ENCODE peak calls at places on chromosomes 12 and 14, in nine cellular contexts. A, M, N, K, O, X, W, G and H are unnamed samples. For H3K4me1, the result is how much of the 10 kb centered on the place peaks cover.

GRCh38 chr14:33114331-33114730 is 175.7 kb downstream of the NPAS3 start:
- DNase-seq in A (no peak), M (no peak), N (no peak), K (no peak), O (no peak), X (no peak), W (no peak), G (no peak), H (no peak)

GRCh38 chr12:131188131-131189050 is 234.7 kb downstream of the ADGRD1 start:
- DNase-seq in A (no peak), M (no peak), N (no peak), K (no peak), O (peak), X (peak), W (no peak), G (no peak), H (no peak)

GRCh38 chr14:100372357-100373048 is 49.4 kb downstream of the SLC25A47 start:
- DNase-seq in A (no peak), M (no peak), N (no peak), K (no peak), O (no peak), X (no peak), W (no peak), G (no peak), H (no peak)

GRCh38 chr12:99281277-99281676 is 366.3 kb upstream of the GARIN6 start:
- DNase-seq in A (no peak), M (no peak), N (no peak), K (no peak), O (no peak), X (no peak), W (no peak), G (no peak), H (no peak)

GRCh38 chr12:129212221-129212630 is 358.9 kb downstream of the GLT1D1 start:
- DNase-seq in A (no peak), M (no peak), N (no peak), K (no peak), O (peak), X (no peak), W (peak), G (no peak), H (no peak)

GRCh38 chr12:93025145-93026103 is 96.3 kb upstream of the EEA1 start:
- DNase-seq in A (no peak), M (no peak), N (no peak), K (peak), O (no peak), X (no peak), W (no peak), G (peak), H (no peak)

GRCh38 chr12:44459569-44459968 is 416.5 kb downstream of the NELL2 start:
- DNase-seq in A (no peak), M (no peak), N (no peak), K (no peak), O (no peak), X (no peak), W (no peak), G (no peak), H (no peak)

GRCh38 chr12:47768323-47768811 is 4.7 kb upstream of the SLC48A1 start:
- DNase-seq in A (no peak), M (no peak), N (no peak), K (no peak), O (no peak), X (no peak), W (peak), G (no peak), H (no peak)

GRCh38 chr14:35337074-35337556 is 44.9 kb downstream of the PSMA6 start:
- DNase-seq in A (no peak), M (no peak), N (no peak), K (no peak), O (no peak), X (no peak), W (peak), G (no peak), H (no peak)

GRCh38 chr14:78152246-78153068 is 17.7 kb upstream of the NRXN3 start:
- DNase-seq in A (no peak), M (no peak), N (no peak), K (no peak), O (no peak), X (no peak), W (no peak), G (no peak), H (no peak)

GRCh38 chr12:26250801-26251200 is 55.4 kb downstream of the SSPN start:
- DNase-seq in A (no peak), M (no peak), N (no peak), K (no peak), O (no peak), X (no peak), W (no peak), G (no peak), H (no peak)

GRCh38 chr12:53343449-53343848 is 7.3 kb upstream of the SP7 start:
- DNase-seq in A (no peak), M (no peak), N (no peak), K (no peak), O (no peak), X (no peak), W (no peak), G (no peak), H (no peak)

GRCh38 chr12:74689071-74689655 is 151.5 kb downstream of the ATXN7L3B start:
- DNase-seq in A (no peak), M (no peak), N (no peak), K (peak), O (no peak), X (no peak), W (peak), G (peak), H (no peak)

GRCh38 chr14:33842299-33842698 is 108.6 kb downstream of the EGLN3 start:
- DNase-seq in A (no peak), M (no peak), N (peak), K (no peak), O (peak), X (no peak), W (no peak), G (no peak), H (no peak)

GRCh38 chr12:105485926-105486325 is 155.4 kb downstream of the C12orf75 start:
- DNase-seq in A (no peak), M (no peak), N (no peak), K (no peak), O (peak), X (no peak), W (no peak), G (no peak), H (no peak)

GRCh38 chr12:52252728-52253328 is 19.8 kb downstream of the KRT7 start:
- DNase-seq in A (no peak), M (no peak), N (no peak), K (no peak), O (no peak), X (peak), W (no peak), G (no peak), H (no peak)

GRCh38 chr14:28772613-28773012 is 6.0 kb downstream of the FOXG1 start:
- DNase-seq in A (no peak), M (no peak), N (no peak), K (no peak), O (no peak), X (no peak), W (no peak), G (no peak), H (no peak)

GRCh38 chr14:31138301-31138700 is 69.3 kb downstream of the HECTD1 start:
- DNase-seq in A (no peak), M (no peak), N (no peak), K (no peak), O (no peak), X (no peak), W (no peak), G (no peak), H (no peak)

GRCh38 chr14:25108959-25109358 is 59.0 kb upstream of the STXBP6 start:
- DNase-seq in A (no peak), M (no peak), N (peak), K (no peak), O (no peak), X (no peak), W (peak), G (no peak), H (no peak)

GRCh38 chr14:57085801-57086200 is 182.9 kb downstream of the EXOC5 start:
- DNase-seq in A (no peak), M (no peak), N (no peak), K (no peak), O (no peak), X (no peak), W (no peak), G (no peak), H (no peak)

GRCh38 chr14:92792885-92793284 is 1.2 kb upstream of the GOLGA5 start:
- DNase-seq in A (no peak), M (no peak), N (no peak), K (no peak), O (no peak), X (no peak), W (no peak), G (no peak), H (no peak)

GRCh38 chr14:103099081-103099732 is 4.7 kb downstream of the EXOC3L4 start:
- DNase-seq in A (no peak), M (no peak), N (no peak), K (no peak), O (no peak), X (no peak), W (peak), G (peak), H (no peak)

GRCh38 chr12:32264995-32265394 is 134.4 kb upstream of the FGD4 start:
- DNase-seq in A (no peak), M (no peak), N (no peak), K (no peak), O (no peak), X (no peak), W (no peak), G (no peak), H (no peak)

GRCh38 chr14:53807580-53807979 is 149.0 kb downstream of the BMP4 start:
- DNase-seq in A (no peak), M (no peak), N (no peak), K (no peak), O (no peak), X (no peak), W (peak), G (no peak), H (no peak)

GRCh38 chr12:20653871-20654270 is 41.3 kb upstream of the SLCO1C1 start:
- DNase-seq in A (no peak), M (no peak), N (no peak), K (no peak), O (no peak), X (no peak), W (no peak), G (no peak), H (no peak)

GRCh38 chr12:66960704-66961690 is 282.1 kb upstream of the GRIP1 start:
- DNase-seq in A (no peak), M (no peak), N (no peak), K (no peak), O (no peak), X (no peak), W (no peak), G (no peak), H (no peak)

GRCh38 chr12:24922109-24922508 is 26.8 kb downstream of the BCAT1 start:
- DNase-seq in A (no peak), M (no peak), N (no peak), K (no peak), O (no peak), X (no peak), W (no peak), G (no peak), H (no peak)

GRCh38 chr12:64273527-64274403 is 51.7 kb upstream of the KICS2 start:
- DNase-seq in A (no peak), M (peak), N (peak), K (no peak), O (no peak), X (no peak), W (peak), G (no peak), H (no peak)

GRCh38 chr14:105092912-105093425 is 27.7 kb upstream of the GPR132 start:
- DNase-seq in A (peak), M (no peak), N (peak), K (no peak), O (no peak), X (peak), W (no peak), G (peak), H (peak)

GRCh38 chr12:69348162-69348938 is at the start of gene LYZ:
- DNase-seq in A (no peak), M (no peak), N (peak), K (no peak), O (no peak), X (no peak), W (peak), G (no peak), H (no peak)

GRCh38 chr14:77014004-77014604 is 14.4 kb downstream of the IRF2BPL start:
- DNase-seq in A (peak), M (no peak), N (no peak), K (no peak), O (no peak), X (no peak), W (peak), G (no peak), H (no peak)

GRCh38 chr12:33111850-33112249 is 215.3 kb upstream of the PKP2 start:
- DNase-seq in A (no peak), M (no peak), N (no peak), K (no peak), O (no peak), X (no peak), W (no peak), G (no peak), H (no peak)

GRCh38 chr12:27937768-27938167 is 34.8 kb downstream of the PTHLH start:
- DNase-seq in A (no peak), M (no peak), N (no peak), K (no peak), O (no peak), X (no peak), W (no peak), G (no peak), H (no peak)

GRCh38 chr14:45083979-45084722 is at the start of gene PRPF39:
- DNase-seq in A (peak), M (peak), N (peak), K (peak), O (peak), X (peak), W (peak), G (peak), H (peak)

GRCh38 chr14:68794856-68795601 is 2.2 kb upstream of the ZFP36L1 start:
- DNase-seq in A (no peak), M (no peak), N (peak), K (no peak), O (peak), X (peak), W (no peak), G (peak), H (peak)

GRCh38 chr14:68798621-68799020 is 5.8 kb upstream of the ZFP36L1 start:
- DNase-seq in A (no peak), M (no peak), N (no peak), K (no peak), O (no peak), X (no peak), W (no peak), G (no peak), H (no peak)

GRCh38 chr14:68795602-68796417 is 2.9 kb upstream of the ZFP36L1 start:
- DNase-seq in A (no peak), M (peak), N (peak), K (no peak), O (peak), X (peak), W (peak), G (peak), H (peak)

GRCh38 chr14:68796418-68797101 is 3.7 kb upstream of the ZFP36L1 start:
- DNase-seq in A (no peak), M (no peak), N (no peak), K (no peak), O (peak), X (peak), W (no peak), G (no peak), H (no peak)

DNA sequence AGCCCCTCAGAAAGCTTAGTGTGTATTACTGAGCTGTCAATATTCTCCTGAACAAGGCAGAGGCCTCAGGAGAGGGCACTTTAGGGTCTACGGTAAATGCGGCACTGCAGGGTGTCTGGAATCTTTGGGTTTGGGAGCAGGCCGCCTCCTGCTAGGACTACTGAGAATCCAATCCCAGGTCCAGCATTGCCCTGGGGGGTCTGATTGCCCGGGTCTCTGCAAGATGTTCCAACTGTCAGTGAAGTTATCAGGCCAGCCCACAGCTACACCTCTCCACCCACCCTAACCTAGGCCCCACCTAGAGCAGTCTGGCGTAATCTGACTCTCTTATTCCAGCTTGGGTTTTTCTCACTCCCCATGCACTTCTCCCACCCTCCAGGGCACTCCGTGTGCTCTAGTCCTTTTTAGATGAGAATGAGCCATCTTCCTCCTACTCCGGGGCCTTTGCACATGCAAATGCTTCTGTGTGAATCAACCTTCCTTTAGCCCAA is 4.4 kb upstream of the ZFP36L1 start:
- DNase-seq in A (no peak), M (peak), N (no peak), K (no peak), O (peak), X (peak), W (no peak), G (peak), H (peak)
- H3K4me1 ChIP-seq in A (under half), M (under half), N (under half), K (under half), O (under half), X (under half), W (under half), G (under half), H (under half)

DNA sequence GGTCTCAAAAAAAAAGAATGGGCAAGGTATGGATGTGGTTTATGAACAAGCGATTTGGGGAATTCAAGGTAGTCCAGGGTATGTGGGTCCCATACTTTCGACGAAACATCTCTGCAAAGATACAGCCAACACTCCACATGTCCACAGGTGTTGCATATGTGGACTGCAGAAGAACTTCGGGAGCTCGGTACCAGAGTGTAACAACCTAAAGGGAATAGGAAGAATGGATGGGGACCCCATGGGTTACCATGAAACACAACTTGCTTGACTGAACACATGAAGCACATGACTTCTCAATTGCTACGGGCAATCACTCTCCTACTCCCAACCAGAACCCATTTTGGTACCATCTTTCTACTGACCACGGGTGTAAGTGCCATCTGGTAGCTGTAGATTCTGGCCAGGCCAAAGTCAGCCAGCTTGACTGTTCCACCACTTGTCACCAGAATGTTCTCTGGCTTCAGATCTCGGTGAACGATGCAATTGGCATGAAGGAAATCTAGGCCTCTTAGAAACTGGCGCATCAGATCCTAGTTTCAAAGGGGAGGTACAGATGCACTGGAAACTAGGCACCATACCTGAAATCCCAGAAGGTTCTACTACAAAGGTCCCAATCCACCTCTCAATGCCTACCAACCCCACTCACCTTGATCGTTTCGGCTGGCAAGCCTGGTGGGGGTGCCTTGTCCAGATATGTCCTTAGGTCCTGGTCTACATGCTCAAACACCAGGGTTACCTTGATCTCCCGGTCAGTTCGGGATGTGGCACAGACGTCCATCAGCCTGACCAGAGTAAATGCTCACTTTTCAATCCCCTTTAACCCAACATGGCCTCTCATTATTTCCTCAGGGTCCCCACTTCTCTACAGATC is 1.3 kb downstream of the CDK4 start:
- DNase-seq in A (no peak), M (no peak), N (no peak), K (no peak), O (no peak), X (no peak), W (no peak), G (no peak), H (no peak)
- TF ChIP-seq POLR2AphosphoS5 in A (no peak), M (no peak), N (no peak), K (no peak), O (no peak), X (no peak), W (no peak), G (no peak), H (no peak)

DNA sequence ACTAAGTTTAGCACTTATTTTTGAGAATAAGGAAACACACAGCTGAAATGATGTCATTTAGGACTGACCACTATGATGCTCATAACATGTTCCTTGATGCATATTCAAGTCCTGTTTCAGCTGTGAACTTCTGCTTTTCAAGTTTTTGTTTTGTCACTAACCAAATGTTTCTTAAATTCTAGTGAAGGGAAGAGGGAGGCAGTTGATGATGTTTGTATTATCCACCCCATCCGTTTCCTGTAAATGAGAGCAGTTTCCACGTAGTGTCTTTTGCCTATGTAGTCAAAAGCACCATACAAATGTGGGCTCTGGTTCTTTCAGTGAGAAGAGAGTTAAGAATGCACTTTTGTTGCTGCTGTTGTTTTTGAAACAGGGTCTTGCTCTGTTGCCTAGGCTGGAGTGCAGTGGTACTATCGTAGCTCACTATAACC is 491.8 kb downstream of the PCNX1 start:
- DNase-seq in A (no peak), M (no peak), N (no peak), K (no peak), O (no peak), X (no peak), W (no peak), G (no peak), H (no peak)
- H3K4me1 ChIP-seq in A (under half), M (under half), N (under half), K (under half), O (under half), X (half or more), W (under half), G (under half), H (under half)

DNA sequence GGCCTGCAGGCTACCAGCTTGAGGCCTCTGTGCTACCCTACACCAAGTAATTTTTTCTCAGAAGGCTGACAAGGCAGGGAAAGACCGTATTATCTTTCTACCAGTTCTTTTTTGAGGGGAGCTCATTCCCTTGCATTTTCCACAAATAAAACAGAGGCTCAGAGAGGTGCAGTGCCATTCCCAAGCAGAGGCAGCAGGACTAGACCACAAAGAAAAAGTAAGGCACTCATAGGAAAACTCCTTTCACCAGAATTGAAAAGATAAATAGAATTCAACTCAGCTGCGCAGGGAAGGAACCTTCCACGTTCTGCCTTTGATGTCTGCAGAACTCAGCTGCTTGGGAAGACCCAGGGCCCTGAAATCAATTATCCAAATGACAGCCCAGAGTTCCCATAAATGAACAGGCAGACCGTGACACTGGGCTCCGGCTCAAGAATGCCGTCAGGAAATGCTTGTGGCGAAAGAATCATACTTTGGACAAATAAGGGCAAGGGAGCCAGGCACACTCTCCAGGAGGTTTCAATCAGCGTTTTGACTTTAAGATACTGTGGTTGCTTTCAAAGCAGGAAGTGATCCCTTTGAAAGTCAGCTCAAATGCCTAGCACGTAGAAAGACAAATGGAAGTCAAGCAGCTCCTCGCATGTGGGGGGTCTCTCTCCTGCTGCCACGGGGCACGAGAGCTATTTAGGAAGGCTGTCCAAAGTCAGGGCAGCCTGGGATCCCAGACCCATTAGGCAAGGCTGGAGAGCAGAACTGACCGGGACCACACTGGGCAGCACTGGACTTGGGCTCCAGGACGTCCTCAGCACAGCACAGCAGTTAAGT is 14.0 kb downstream of the KCTD10 start:
- DNase-seq in A (peak), M (no peak), N (peak), K (peak), O (peak), X (peak), W (peak), G (no peak), H (peak)
- TF ChIP-seq POLR2AphosphoS5 in A (peak), M (peak), N (peak), K (no peak), O (peak), X (peak), W (no peak), G (no peak), H (no peak)

GRCh38 chr14:60756847-60757246 is 22.3 kb downstream of the MNAT1 start:
- DNase-seq in A (no peak), M (no peak), N (no peak), K (no peak), O (no peak), X (no peak), W (no peak), G (no peak), H (no peak)
- H3K4me1 ChIP-seq in A (under half), M (under half), N (under half), K (under half), O (under half), X (under half), W (under half), G (under half), H (under half)